ENCODE peak calls at places on chromosomes 13 and 19, in five cellular contexts. One of them, this sample, is unnamed.

GRCh38 chr13:82758056-82758455 is 1124.2 kb downstream of the SLITRK1 start:
- DNase-seq in A549: peak; percentile 14
- DNase-seq in thoracic aorta: no peak
- DNase-seq in epithelial cell of proximal tubule: no peak
- DNase-seq in left lung: no peak
- DNase-seq in this sample: no peak

GRCh38 chr19:55474269-55475265 is 1.9 kb upstream of the ZNF628 start:
- DNase-seq in A549: no peak
- DNase-seq in thoracic aorta: no peak
- DNase-seq in epithelial cell of proximal tubule: peak; percentile 83
- DNase-seq in left lung: no peak
- DNase-seq in this sample: no peak

GRCh38 chr13:50676602-50677001 is 166.9 kb downstream of the DLEU7 start:
- DNase-seq in A549: no peak
- DNase-seq in thoracic aorta: no peak
- DNase-seq in epithelial cell of proximal tubule: no peak
- DNase-seq in left lung: no peak
- DNase-seq in this sample: no peak

GRCh38 chr13:37587236-37587635 is 11.3 kb downstream of the POSTN start:
- DNase-seq in A549: no peak
- DNase-seq in thoracic aorta: no peak
- DNase-seq in epithelial cell of proximal tubule: no peak
- DNase-seq in left lung: no peak
- DNase-seq in this sample: no peak

GRCh38 chr19:1259206-1259872 is 9.8 kb upstream of the CIRBP start:
- DNase-seq in A549: peak; percentile 91
- DNase-seq in thoracic aorta: no peak
- DNase-seq in epithelial cell of proximal tubule: no peak
- DNase-seq in left lung: peak; percentile 82
- DNase-seq in this sample: no peak

GRCh38 chr19:15372470-15372869 is 7.1 kb downstream of the AKAP8 start:
- DNase-seq in A549: no peak
- DNase-seq in thoracic aorta: no peak
- DNase-seq in epithelial cell of proximal tubule: no peak
- DNase-seq in left lung: no peak
- DNase-seq in this sample: no peak

GRCh38 chr19:14048439-14049153 is 13.3 kb downstream of the PALM3 start:
- DNase-seq in A549: peak; percentile 44
- DNase-seq in thoracic aorta: no peak
- DNase-seq in epithelial cell of proximal tubule: no peak
- DNase-seq in left lung: no peak
- DNase-seq in this sample: no peak

GRCh38 chr19:55156202-55157063 is 1.1 kb downstream of the TNNI3 start:
- DNase-seq in A549: peak; percentile 89
- DNase-seq in thoracic aorta: no peak
- DNase-seq in epithelial cell of proximal tubule: no peak
- DNase-seq in left lung: no peak
- DNase-seq in this sample: no peak

GRCh38 chr13:113954046-113954841 is 19.6 kb downstream of the C13orf46 start:
- DNase-seq in A549: no peak
- DNase-seq in thoracic aorta: no peak
- DNase-seq in epithelial cell of proximal tubule: no peak
- DNase-seq in left lung: no peak
- DNase-seq in this sample: no peak

GRCh38 chr19:3808420-3809143 is 22.4 kb upstream of the MATK start:
- DNase-seq in A549: no peak
- DNase-seq in thoracic aorta: no peak
- DNase-seq in epithelial cell of proximal tubule: no peak
- DNase-seq in left lung: no peak
- DNase-seq in this sample: no peak

GRCh38 chr19:13872695-13873389 is 4.1 kb upstream of the NANOS3 start:
- DNase-seq in A549: peak; percentile 47
- DNase-seq in thoracic aorta: no peak
- DNase-seq in epithelial cell of proximal tubule: no peak
- DNase-seq in left lung: no peak
- DNase-seq in this sample: no peak

GRCh38 chr19:35000647-35001501 is 751 bp downstream of the GRAMD1A start:
- DNase-seq in A549: peak; percentile 79
- DNase-seq in thoracic aorta: no peak
- DNase-seq in epithelial cell of proximal tubule: no peak
- DNase-seq in left lung: no peak
- DNase-seq in this sample: no peak

GRCh38 chr19:3350014-3350663 is 16.2 kb upstream of the NFIC start:
- DNase-seq in A549: no peak
- DNase-seq in thoracic aorta: no peak
- DNase-seq in epithelial cell of proximal tubule: peak; percentile 37
- DNase-seq in left lung: no peak
- DNase-seq in this sample: no peak

GRCh38 chr19:34555447-34555846 is 73.9 kb downstream of the WTIP start:
- DNase-seq in A549: peak; percentile 64
- DNase-seq in thoracic aorta: no peak
- DNase-seq in epithelial cell of proximal tubule: no peak
- DNase-seq in left lung: no peak
- DNase-seq in this sample: no peak

GRCh38 chr13:114107686-114108081 is 24.7 kb downstream of the RASA3 start:
- DNase-seq in A549: no peak
- DNase-seq in thoracic aorta: no peak
- DNase-seq in epithelial cell of proximal tubule: no peak
- DNase-seq in left lung: peak; percentile 50
- DNase-seq in this sample: peak; percentile 62

GRCh38 chr13:30156270-30156669 is 151.1 kb downstream of the KATNAL1 start:
- DNase-seq in A549: no peak
- DNase-seq in thoracic aorta: no peak
- DNase-seq in epithelial cell of proximal tubule: no peak
- DNase-seq in left lung: no peak
- DNase-seq in this sample: no peak
- H3K4me3 ChIP-seq in A549: no peak overlapping the region
- H3K4me3 ChIP-seq in thoracic aorta: no peak overlapping the region
- H3K4me3 ChIP-seq in epithelial cell of proximal tubule: no peak overlapping the region
- H3K4me3 ChIP-seq in left lung: no peak overlapping the region
- H3K4me3 ChIP-seq in this sample: no peak overlapping the region

DNA sequence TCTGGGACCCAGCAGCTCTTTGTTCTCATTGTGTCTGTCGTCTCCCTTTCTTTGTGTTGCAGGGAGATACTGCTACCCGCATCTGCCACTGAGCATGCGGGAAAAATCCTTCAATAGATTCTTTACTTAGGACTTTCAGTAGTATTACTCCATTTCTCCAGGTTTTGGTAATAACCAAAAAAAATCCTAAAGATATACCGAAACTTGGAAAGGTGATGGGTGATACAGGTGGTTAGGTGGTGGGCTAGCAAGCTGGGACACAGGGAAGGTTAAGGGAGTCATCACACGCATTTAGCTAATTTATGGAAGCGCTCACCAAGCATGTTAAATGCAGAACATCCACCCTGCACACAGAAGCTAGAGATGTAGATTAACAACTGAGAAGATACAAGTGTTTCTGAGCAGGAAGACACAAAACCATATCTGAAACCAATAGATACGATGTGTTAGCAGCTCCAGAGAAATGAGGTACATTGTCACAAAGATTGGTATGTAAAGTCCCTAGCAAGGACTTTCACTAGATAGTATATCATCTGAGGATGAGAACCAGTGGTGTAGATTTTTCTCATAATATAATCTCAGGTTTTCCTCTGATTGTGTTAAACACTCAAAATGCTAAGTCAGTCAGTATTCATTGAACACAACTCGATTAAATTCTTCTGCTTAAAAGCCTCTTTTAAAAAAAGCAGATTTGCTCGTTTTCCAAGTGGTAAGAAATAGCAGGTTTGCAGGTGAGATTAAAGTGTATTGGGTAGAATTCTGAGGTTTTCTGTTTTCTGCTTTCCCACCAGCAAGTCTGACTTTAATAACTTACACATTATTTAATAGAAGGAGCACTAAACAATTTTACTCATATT is 1.3 kb upstream of the SLAIN1 start:
- DNase-seq in A549: no peak
- DNase-seq in thoracic aorta: no peak
- DNase-seq in epithelial cell of proximal tubule: no peak
- DNase-seq in left lung: no peak
- DNase-seq in this sample: no peak
- H3K4me3 ChIP-seq in A549: no peak overlapping the region
- H3K4me3 ChIP-seq in thoracic aorta: peak overlapping the region; percentile 78
- H3K4me3 ChIP-seq in epithelial cell of proximal tubule: no peak overlapping the region
- H3K4me3 ChIP-seq in left lung: no peak overlapping the region
- H3K4me3 ChIP-seq in this sample: peak overlapping the region; percentile 99

GRCh38 chr19:9968820-9969687 is 32.7 kb upstream of the OLFM2 start:
- DNase-seq in A549: no peak
- DNase-seq in thoracic aorta: no peak
- DNase-seq in epithelial cell of proximal tubule: no peak
- DNase-seq in left lung: no peak
- DNase-seq in this sample: no peak

GRCh38 chr19:9967326-9967725 is 31.0 kb upstream of the OLFM2 start:
- DNase-seq in A549: peak; percentile 14
- DNase-seq in thoracic aorta: no peak
- DNase-seq in epithelial cell of proximal tubule: no peak
- DNase-seq in left lung: no peak
- DNase-seq in this sample: no peak

GRCh38 chr19:9969688-9969975 is 33.3 kb upstream of the OLFM2 start:
- DNase-seq in A549: no peak
- DNase-seq in thoracic aorta: no peak
- DNase-seq in epithelial cell of proximal tubule: no peak
- DNase-seq in left lung: no peak
- DNase-seq in this sample: no peak

GRCh38 chr19:9966024-9966423 is 29.7 kb upstream of the OLFM2 start:
- DNase-seq in A549: no peak
- DNase-seq in thoracic aorta: no peak
- DNase-seq in epithelial cell of proximal tubule: no peak
- DNase-seq in left lung: no peak
- DNase-seq in this sample: no peak

GRCh38 chr19:9966448-9966847 is 30.1 kb upstream of the OLFM2 start:
- DNase-seq in A549: no peak
- DNase-seq in thoracic aorta: no peak
- DNase-seq in epithelial cell of proximal tubule: no peak
- DNase-seq in left lung: no peak
- DNase-seq in this sample: no peak
- H3K4me3 ChIP-seq in A549: no peak overlapping the region
- H3K4me3 ChIP-seq in thoracic aorta: no peak overlapping the region
- H3K4me3 ChIP-seq in epithelial cell of proximal tubule: no peak overlapping the region
- H3K4me3 ChIP-seq in left lung: no peak overlapping the region
- H3K4me3 ChIP-seq in this sample: no peak overlapping the region

GRCh38 chr19:41859213-41859617 is 840 bp upstream of the RPS19 start:
- DNase-seq in A549: no peak
- DNase-seq in thoracic aorta: no peak
- DNase-seq in epithelial cell of proximal tubule: no peak
- DNase-seq in left lung: no peak
- DNase-seq in this sample: no peak
- H3K4me3 ChIP-seq in A549: peak overlapping the region; percentile 89
- H3K4me3 ChIP-seq in thoracic aorta: peak overlapping the region; percentile 96
- H3K4me3 ChIP-seq in epithelial cell of proximal tubule: peak overlapping the region; percentile 99
- H3K4me3 ChIP-seq in left lung: no peak overlapping the region
- H3K4me3 ChIP-seq in this sample: peak overlapping the region; percentile 44

GRCh38 chr13:28353679-28354078 is 141.2 kb downstream of the FLT1 start:
- DNase-seq in A549: no peak
- DNase-seq in thoracic aorta: no peak
- DNase-seq in epithelial cell of proximal tubule: no peak
- DNase-seq in left lung: no peak
- DNase-seq in this sample: no peak

GRCh38 chr13:28346136-28346535 is 148.8 kb downstream of the FLT1 start:
- DNase-seq in A549: no peak
- DNase-seq in thoracic aorta: no peak
- DNase-seq in epithelial cell of proximal tubule: no peak
- DNase-seq in left lung: no peak
- DNase-seq in this sample: no peak

GRCh38 chr13:28349371-28349770 is 145.6 kb downstream of the FLT1 start:
- DNase-seq in A549: no peak
- DNase-seq in thoracic aorta: no peak
- DNase-seq in epithelial cell of proximal tubule: no peak
- DNase-seq in left lung: no peak
- DNase-seq in this sample: no peak

GRCh38 chr13:28347456-28348371 is 147.2 kb downstream of the FLT1 start:
- DNase-seq in A549: no peak
- DNase-seq in thoracic aorta: no peak
- DNase-seq in epithelial cell of proximal tubule: no peak
- DNase-seq in left lung: no peak
- DNase-seq in this sample: no peak

GRCh38 chr13:28349901-28350654 is 144.8 kb downstream of the FLT1 start:
- DNase-seq in A549: no peak
- DNase-seq in thoracic aorta: no peak
- DNase-seq in epithelial cell of proximal tubule: no peak
- DNase-seq in left lung: no peak
- DNase-seq in this sample: no peak
- H3K4me3 ChIP-seq in A549: no peak overlapping the region
- H3K4me3 ChIP-seq in thoracic aorta: no peak overlapping the region
- H3K4me3 ChIP-seq in epithelial cell of proximal tubule: no peak overlapping the region
- H3K4me3 ChIP-seq in left lung: no peak overlapping the region
- H3K4me3 ChIP-seq in this sample: no peak overlapping the region

DNA sequence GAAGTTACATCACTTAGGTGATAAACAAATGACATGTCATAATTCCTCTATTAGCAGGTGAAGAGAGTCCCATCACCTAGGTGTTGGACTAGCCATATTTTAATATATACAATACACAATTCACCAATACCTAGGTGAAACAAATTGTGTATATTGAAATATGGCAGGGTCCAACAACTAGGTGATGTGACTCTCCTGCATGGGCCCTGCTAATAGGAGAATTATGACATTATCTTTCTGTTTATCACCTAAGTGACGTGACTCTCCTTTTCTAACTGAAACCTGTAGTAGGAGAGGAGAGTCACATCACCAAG is 5.8 kb upstream of the ZNF43 start:
- DNase-seq in A549: no peak
- DNase-seq in thoracic aorta: no peak
- DNase-seq in epithelial cell of proximal tubule: no peak
- DNase-seq in left lung: no peak
- DNase-seq in this sample: no peak
- H3K4me3 ChIP-seq in A549: no peak overlapping the region
- H3K4me3 ChIP-seq in thoracic aorta: no peak overlapping the region
- H3K4me3 ChIP-seq in epithelial cell of proximal tubule: no peak overlapping the region
- H3K4me3 ChIP-seq in left lung: no peak overlapping the region
- H3K4me3 ChIP-seq in this sample: no peak overlapping the region

DNA sequence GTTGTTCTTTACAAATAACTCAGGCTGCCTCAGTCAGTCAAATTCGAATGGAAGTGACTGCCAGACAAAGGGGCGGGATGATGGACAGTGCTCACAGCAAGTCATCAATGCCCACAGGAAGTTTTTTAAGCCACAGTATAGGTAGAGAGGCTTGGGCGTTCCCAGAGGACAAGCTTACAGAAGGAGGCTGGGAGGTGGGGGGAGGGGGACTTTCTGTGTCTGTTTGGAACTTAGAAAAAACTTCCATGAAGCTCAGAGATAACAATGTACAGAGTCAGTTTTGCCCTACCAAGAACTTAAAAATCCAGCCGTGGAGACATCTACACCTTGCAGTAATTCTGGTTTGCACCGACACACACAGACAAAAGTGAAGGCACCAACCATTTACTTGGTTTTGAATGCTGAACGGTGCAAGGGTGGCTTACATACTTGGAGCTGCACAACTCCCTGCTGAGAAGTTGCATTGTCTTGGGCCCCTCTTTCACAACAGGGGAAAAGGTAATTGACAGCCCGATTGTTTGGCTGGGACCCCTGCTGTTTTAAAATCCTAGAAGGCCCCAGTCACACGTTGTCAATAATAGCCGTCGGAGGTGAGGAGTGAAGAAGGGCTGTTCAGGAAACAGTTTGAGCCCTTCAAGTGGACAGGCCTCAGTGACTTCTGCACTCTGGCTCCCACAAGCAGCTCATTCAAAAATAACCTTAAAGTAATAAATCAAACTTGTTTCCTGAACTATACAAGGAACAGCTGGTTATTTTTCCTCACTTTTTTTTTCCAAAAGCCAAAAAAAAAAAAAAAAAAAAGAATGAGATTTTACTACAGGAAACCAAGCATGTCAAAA is 18.8 kb upstream of the SPRY2 start:
- DNase-seq in A549: no peak
- DNase-seq in thoracic aorta: no peak
- DNase-seq in epithelial cell of proximal tubule: no peak
- DNase-seq in left lung: no peak
- DNase-seq in this sample: no peak
- H3K4me3 ChIP-seq in A549: no peak overlapping the region
- H3K4me3 ChIP-seq in thoracic aorta: no peak overlapping the region
- H3K4me3 ChIP-seq in epithelial cell of proximal tubule: no peak overlapping the region
- H3K4me3 ChIP-seq in left lung: no peak overlapping the region
- H3K4me3 ChIP-seq in this sample: no peak overlapping the region

This sample was measured in ascending aorta.